ENCODE peak calls at places on chromosomes 1 and 21, in ten cellular contexts. Z is ELF-1; D is fibroblast of gingiva; X is activated naive CD4-positive, alpha-beta T cell; B is activated CD8-positive, alpha-beta memory T cell treated with anti-CD3 and anti-CD28 coated beads for 48 hours; M is activated CD4-positive, alpha-beta T cell treated with anti-CD3 and anti-CD28 coated beads, Interleukin-2, amount 50 U/mL, for 4 hours; A is NCI-H1930; Y is HEK293T; G is mammary epithelial cell; K is glomerular endothelial cell. H is an unnamed sample.

GRCh38 chr1:19036701-19037605 is 80.5 kb upstream of the IFFO2 start:
- DNase-seq in Y (no peak), B (no peak), D (no peak), K (no peak), X (no peak), Z (no peak), A (no peak), G (no peak), M (no peak), H (no peak)

GRCh38 chr1:67683306-67683705 is 1.7 kb upstream of the GADD45A start:
- DNase-seq in A (no peak), Z (no peak), K (no peak), G (peak), B (no peak), D (peak), X (no peak), Y (no peak), M (no peak), H (no peak)

GRCh38 chr1:199151634-199152429 is 513.0 kb downstream of the PTPRC start:
- DNase-seq in X (no peak), G (no peak), A (no peak), Z (no peak), Y (no peak), D (no peak), K (no peak), B (no peak), M (no peak), H (no peak)

GRCh38 chr1:151553659-151554058 is 13.6 kb downstream of the TUFT1 start:
- DNase-seq in M (no peak), G (peak), D (peak), Z (no peak), X (no peak), K (no peak), Y (no peak), B (no peak), A (no peak), H (no peak)

GRCh38 chr1:150162862-150163706 is 13.4 kb downstream of the PLEKHO1 start:
- DNase-seq in G (peak), B (no peak), Z (peak), M (no peak), K (peak), A (no peak), D (peak), X (no peak), Y (peak), H (no peak)

GRCh38 chr1:14037101-14037807 is 337.3 kb downstream of the PRDM2 start:
- DNase-seq in Y (no peak), G (no peak), M (no peak), Z (no peak), K (no peak), B (no peak), X (no peak), A (no peak), D (no peak), H (no peak)

GRCh38 chr1:112268408-112268807 is 127.6 kb upstream of the CTTNBP2NL start:
- DNase-seq in A (no peak), M (no peak), X (no peak), Z (no peak), Y (no peak), D (no peak), G (no peak), K (no peak), B (no peak), H (no peak)

GRCh38 chr1:154326546-154327465 is 1.5 kb downstream of the ATP8B2 start:
- DNase-seq in G (peak), D (peak), B (no peak), X (no peak), A (no peak), M (no peak), K (no peak), Z (no peak), Y (no peak), H (no peak)

GRCh38 chr1:31666290-31666963 is 21.8 kb upstream of the PEF1 start:
- DNase-seq in Y (no peak), K (no peak), Z (no peak), X (no peak), A (no peak), M (no peak), B (no peak), G (peak), D (no peak), H (no peak)

GRCh38 chr21:26845066-26845749 is at the start of gene ADAMTS1:
- DNase-seq in M (no peak), Z (peak), D (peak), B (no peak), K (no peak), X (no peak), A (peak), Y (peak), G (peak), H (no peak)

GRCh38 chr21:39251326-39251725 is 62.1 kb downstream of the BRWD1 start:
- DNase-seq in K (no peak), X (no peak), G (no peak), Y (no peak), Z (no peak), D (peak), A (no peak), M (no peak), B (no peak), H (no peak)

GRCh38 chr1:71834570-71835441 is 447.5 kb downstream of the NEGR1 start:
- DNase-seq in G (no peak), X (no peak), A (no peak), D (peak), Z (no peak), B (no peak), M (no peak), Y (no peak), K (no peak), H (no peak)